ENCODE peak calls at places on chromosomes 11 and 22, in ten cellular contexts. L is HFFc6; N is stimulated activated CD8-positive, alpha-beta memory T cell treated with anti-CD3 and anti-CD28 coated beads, Interleukin-12 subunit alpha, Interleukin-12 subunit beta, amount 100 ng/mL, for 1 hour; W is stomach; Z is K562; T is progenitor cell of endocrine pancreas; S is activated naive CD4-positive, alpha-beta T cell; C is GDM1; K is NCI-H2029; Y is upper lobe of left lung. I is an unnamed sample.

GRCh38 chr22:25451480-25452114 is 112.9 kb upstream of the GRK3 start:
- DNase-seq in L (no peak), N (no peak), W (no peak), Z (no peak), T (no peak), S (no peak), C (no peak), K (no peak), Y (no peak), I (no peak)

GRCh38 chr22:46547883-46548244 is 10.4 kb upstream of the CELSR1 start:
- DNase-seq in L (peak), N (no peak), W (no peak), Z (no peak), T (no peak), S (no peak), C (no peak), K (no peak), Y (peak), I (no peak)

GRCh38 chr22:29310863-29311339 is 4.5 kb downstream of the GAS2L1 start:
- DNase-seq in L (peak), N (no peak), W (peak), Z (peak), T (no peak), S (no peak), C (peak), K (peak), Y (peak), I (peak)

GRCh38 chr11:19895776-19896175 is 183.1 kb downstream of the NAV2 start:
- DNase-seq in L (no peak), N (no peak), W (no peak), Z (no peak), T (no peak), S (no peak), C (no peak), K (peak), Y (peak), I (no peak)

GRCh38 chr11:73859671-73860070 is 17.0 kb downstream of the COA4 start:
- DNase-seq in L (no peak), N (no peak), W (no peak), Z (no peak), T (no peak), S (no peak), C (no peak), K (no peak), Y (no peak), I (no peak)

GRCh38 chr22:46828323-46829139 is 66.1 kb downstream of the TBC1D22A start:
- DNase-seq in L (no peak), N (no peak), W (no peak), Z (no peak), T (no peak), S (no peak), C (no peak), K (peak), Y (no peak), I (no peak)

GRCh38 chr11:65445604-65446445 is 23.2 kb downstream of the NEAT1 start:
- DNase-seq in L (peak), N (no peak), W (peak), Z (no peak), T (no peak), S (no peak), C (no peak), K (no peak), Y (peak), I (no peak)

GRCh38 chr11:75583710-75584658 is 21.9 kb downstream of the SERPINH1 start:
- DNase-seq in L (no peak), N (no peak), W (peak), Z (peak), T (peak), S (no peak), C (peak), K (no peak), Y (peak), I (no peak)

GRCh38 chr22:21568207-21569075 is 927 bp downstream of the UBE2L3 start:
- DNase-seq in L (no peak), N (no peak), W (no peak), Z (peak), T (no peak), S (no peak), C (no peak), K (no peak), Y (no peak), I (no peak)

GRCh38 chr11:107198490-107199007 is 180.3 kb upstream of the GUCY1A2 start:
- DNase-seq in L (no peak), N (no peak), W (no peak), Z (no peak), T (no peak), S (no peak), C (no peak), K (no peak), Y (no peak), I (no peak)

GRCh38 chr11:46120361-46120710 is 918 bp downstream of the PHF21A start:
- DNase-seq in L (no peak), N (no peak), W (no peak), Z (peak), T (no peak), S (no peak), C (no peak), K (no peak), Y (no peak), I (no peak)

GRCh38 chr11:66080055-66080817 is 10.2 kb downstream of the PACS1 start:
- DNase-seq in L (peak), N (peak), W (peak), Z (peak), T (no peak), S (no peak), C (no peak), K (no peak), Y (peak), I (peak)

GRCh38 chr11:113874096-113874919 is 1.1 kb downstream of the USP28 start:
- DNase-seq in L (no peak), N (no peak), W (no peak), Z (peak), T (no peak), S (no peak), C (no peak), K (no peak), Y (no peak), I (no peak)

GRCh38 chr11:59776210-59777066 is 21.3 kb downstream of the STX3 start:
- DNase-seq in L (peak), N (no peak), W (no peak), Z (peak), T (no peak), S (no peak), C (no peak), K (no peak), Y (no peak), I (no peak)

GRCh38 chr22:46971141-46971775 is 208.8 kb downstream of the TBC1D22A start:
- DNase-seq in L (no peak), N (no peak), W (no peak), Z (no peak), T (no peak), S (no peak), C (peak), K (peak), Y (no peak), I (no peak)

GRCh38 chr11:105577645-105578044 is 32.2 kb upstream of the GRIA4 start:
- DNase-seq in L (no peak), N (no peak), W (no peak), Z (no peak), T (no peak), S (no peak), C (no peak), K (no peak), Y (no peak), I (no peak)